ENCODE peak calls at places on chromosomes 3 and 15, in four cellular contexts. One of them, this sample, is unnamed.
A peak's percentile ranks its signal among the peaks of the same experiment; 100 is the strongest.

GRCh38 chr3:142226474-142226873 is 1.1 kb upstream of the GK5 start:
- DNase-seq in PC-3: no peak
- DNase-seq in hypothalamus: no peak
- DNase-seq in M059J: no peak
- DNase-seq in this sample: no peak

GRCh38 chr15:80942266-80942665 is 47.4 kb downstream of the MESD start:
- DNase-seq in hypothalamus: no peak
- DNase-seq in PC-3: no peak
- DNase-seq in M059J: no peak
- DNase-seq in this sample: no peak

GRCh38 chr3:196399485-196399945 is 32.7 kb downstream of the UBXN7 start:
- DNase-seq in PC-3: peak; percentile 87
- DNase-seq in M059J: peak; percentile 95
- DNase-seq in hypothalamus: no peak
- DNase-seq in this sample: peak; percentile 23

GRCh38 chr3:156543043-156543555 is 11.8 kb downstream of the SSR3 start:
- DNase-seq in PC-3: no peak
- DNase-seq in M059J: no peak
- DNase-seq in hypothalamus: no peak
- DNase-seq in this sample: no peak

GRCh38 chr15:77907824-77908751 is 169.4 kb downstream of the TBC1D2B start:
- DNase-seq in M059J: peak; percentile 81
- DNase-seq in PC-3: peak; percentile 60
- DNase-seq in hypothalamus: no peak
- DNase-seq in this sample: peak; percentile 47

GRCh38 chr3:67655364-67656121 is 1.1 kb upstream of the SUCLG2 start:
- DNase-seq in hypothalamus: no peak
- DNase-seq in PC-3: no peak
- DNase-seq in M059J: no peak
- DNase-seq in this sample: no peak

GRCh38 chr15:34318277-34319079 is 19.1 kb downstream of the SLC12A6 start:
- DNase-seq in hypothalamus: no peak
- DNase-seq in PC-3: peak; percentile 63
- DNase-seq in M059J: peak; percentile 9
- DNase-seq in this sample: peak; percentile 77

GRCh38 chr3:154018100-154018696 is 103.0 kb upstream of the ARHGEF26 start:
- DNase-seq in hypothalamus: no peak
- DNase-seq in PC-3: peak; percentile 67
- DNase-seq in M059J: peak; percentile 35
- DNase-seq in this sample: peak; percentile 65

GRCh38 chr3:194105292-194105691 is 30.7 kb upstream of the HES1 start:
- DNase-seq in M059J: no peak
- DNase-seq in hypothalamus: no peak
- DNase-seq in PC-3: no peak
- DNase-seq in this sample: no peak

GRCh38 chr3:122469659-122470058 is 45.1 kb downstream of the KPNA1 start:
- DNase-seq in M059J: no peak
- DNase-seq in hypothalamus: no peak
- DNase-seq in PC-3: no peak
- DNase-seq in this sample: no peak

GRCh38 chr15:77066961-77067690 is 3.8 kb downstream of the TSPAN3 start:
- DNase-seq in hypothalamus: no peak
- DNase-seq in PC-3: peak; percentile 91
- DNase-seq in M059J: peak; percentile 74
- DNase-seq in this sample: no peak

GRCh38 chr3:14784087-14784596 is 34.6 kb upstream of the FGD5 start:
- DNase-seq in M059J: no peak
- DNase-seq in PC-3: no peak
- DNase-seq in hypothalamus: no peak
- DNase-seq in this sample: no peak

GRCh38 chr15:85583404-85584390 is 203.3 kb downstream of the AKAP13 start:
- DNase-seq in hypothalamus: no peak
- DNase-seq in M059J: no peak
- DNase-seq in PC-3: peak; percentile 77
- DNase-seq in this sample: peak; percentile 20

GRCh38 chr3:190983875-190984274 is 121.4 kb upstream of the GMNC start:
- DNase-seq in hypothalamus: no peak
- DNase-seq in M059J: no peak
- DNase-seq in PC-3: no peak
- DNase-seq in this sample: no peak

This sample was measured in MCF 10A.